ENCODE peak calls at places on chromosome 22, in four cellular contexts. Y is PC-3, S is fibroblast of lung, G is ecto neural progenitor cell. U is an unnamed sample.

GRCh38 chr22:47837703-47838102 is 1075.3 kb downstream of the TBC1D22A start:
- DNase-seq in Y (peak), S (peak), G (no peak), U (peak)

GRCh38 chr22:39117585-39118191 is 20.6 kb downstream of the APOBEC3H start:
- DNase-seq in Y (peak), S (peak), G (no peak), U (peak)

GRCh38 chr22:50529416-50530279 is at the start of gene TYMP:
- DNase-seq in Y (peak), S (peak), G (no peak), U (no peak)

GRCh38 chr22:46776876-46777608 is 14.6 kb downstream of the TBC1D22A start:
- DNase-seq in Y (no peak), S (no peak), G (no peak), U (no peak)

GRCh38 chr22:38974170-38974825 is 7.8 kb upstream of the APOBEC3B start:
- DNase-seq in Y (no peak), S (no peak), G (no peak), U (no peak)

GRCh38 chr22:37291559-37292298 is 9.4 kb downstream of the CYTH4 start:
- DNase-seq in Y (no peak), S (no peak), G (no peak), U (no peak)

GRCh38 chr22:31253949-31254348 is 38.3 kb downstream of the PIK3IP1 start:
- DNase-seq in Y (no peak), S (peak), G (no peak), U (peak)

GRCh38 chr22:19382240-19382639 is 49.3 kb downstream of the HIRA start:
- DNase-seq in Y (no peak), S (no peak), G (no peak), U (no peak)

GRCh38 chr22:38272373-38273134 is at the start of gene TMEM184B:
- DNase-seq in Y (peak), S (peak), G (peak), U (peak)

GRCh38 chr22:42955087-42955630 is 59.8 kb downstream of the PACSIN2 start:
- DNase-seq in Y (peak), S (no peak), G (no peak), U (no peak)

GRCh38 chr22:17243524-17243923 is 24.3 kb upstream of the ADA2 start:
- DNase-seq in Y (peak), S (no peak), G (no peak), U (no peak)

GRCh38 chr22:49960967-49961600 is 512 bp downstream of the PIM3 start:
- DNase-seq in Y (peak), S (peak), G (no peak), U (no peak)

GRCh38 chr22:19105867-19106802 is 16.1 kb downstream of the DGCR2 start:
- DNase-seq in Y (peak), S (no peak), G (no peak), U (peak)

GRCh38 chr22:39234867-39235687 is 9.7 kb downstream of the PDGFB start:
- DNase-seq in Y (no peak), S (no peak), G (no peak), U (peak)

GRCh38 chr22:25487508-25487907 is 77.0 kb upstream of the GRK3 start:
- DNase-seq in Y (no peak), S (no peak), G (no peak), U (no peak)

GRCh38 chr22:45497746-45498145 is 4.9 kb upstream of the FBLN1 start:
- DNase-seq in Y (no peak), S (no peak), G (no peak), U (no peak)

GRCh38 chr22:42972592-42973535 is 42.1 kb downstream of the PACSIN2 start:
- DNase-seq in Y (no peak), S (no peak), G (no peak), U (no peak)